ENCODE peak calls at places on chromosome 16, in six cellular contexts. R, K, Y, S, W and C are unnamed samples. For H3K27me3 and H3K36me3, the result is how much of the 10 kb centered on the place peaks cover.

GRCh38 chr16:88306860-88307545 is 75.8 kb upstream of the ZNF469 start:
- DNase-seq in R (peak), K (no peak), Y (peak), S (no peak), W (no peak), C (no peak)

GRCh38 chr16:30382398-30383015 is at the start of gene SEPTIN1:
- DNase-seq in R (no peak), K (no peak), Y (no peak), S (no peak), W (no peak), C (no peak)

GRCh38 chr16:71855937-71856662 is 10.3 kb downstream of the ATXN1L start:
- DNase-seq in R (no peak), K (no peak), Y (no peak), S (no peak), W (no peak), C (no peak)

GRCh38 chr16:66668777-66669444 is 27.6 kb downstream of the CMTM4 start:
- DNase-seq in R (no peak), K (no peak), Y (no peak), S (no peak), W (no peak), C (no peak)

GRCh38 chr16:52384378-52384777 is 162.6 kb downstream of the TOX3 start:
- DNase-seq in R (no peak), K (no peak), Y (no peak), S (no peak), W (no peak), C (no peak)

GRCh38 chr16:85996843-85997242 is 97.9 kb downstream of the IRF8 start:
- DNase-seq in R (no peak), K (no peak), Y (no peak), S (no peak), W (no peak), C (no peak)

GRCh38 chr16:12651765-12652531 is 151.7 kb downstream of the CPPED1 start:
- DNase-seq in R (no peak), K (no peak), Y (no peak), S (no peak), W (no peak), C (no peak)

GRCh38 chr16:55622930-55623561 is 32.7 kb upstream of the SLC6A2 start:
- DNase-seq in R (no peak), K (peak), Y (no peak), S (no peak), W (no peak), C (peak)

GRCh38 chr16:2008009-2008526 is 1.6 kb downstream of the ZNF598 start:
- DNase-seq in R (no peak), K (no peak), Y (no peak), S (peak), W (no peak), C (no peak)
- H3K4me3 ChIP-seq in R (peak), K (no peak), Y (peak), S (no peak), W (peak), C (no peak)

GRCh38 chr16:62035115-62036092 is 834 bp downstream of the CDH8 start:
- DNase-seq in R (no peak), K (peak), Y (no peak), S (peak), W (peak), C (peak)
- H3K27me3 ChIP-seq in R (under half), K (half or more), Y (under half), S (half or more), W (half or more), C (half or more)

DNA sequence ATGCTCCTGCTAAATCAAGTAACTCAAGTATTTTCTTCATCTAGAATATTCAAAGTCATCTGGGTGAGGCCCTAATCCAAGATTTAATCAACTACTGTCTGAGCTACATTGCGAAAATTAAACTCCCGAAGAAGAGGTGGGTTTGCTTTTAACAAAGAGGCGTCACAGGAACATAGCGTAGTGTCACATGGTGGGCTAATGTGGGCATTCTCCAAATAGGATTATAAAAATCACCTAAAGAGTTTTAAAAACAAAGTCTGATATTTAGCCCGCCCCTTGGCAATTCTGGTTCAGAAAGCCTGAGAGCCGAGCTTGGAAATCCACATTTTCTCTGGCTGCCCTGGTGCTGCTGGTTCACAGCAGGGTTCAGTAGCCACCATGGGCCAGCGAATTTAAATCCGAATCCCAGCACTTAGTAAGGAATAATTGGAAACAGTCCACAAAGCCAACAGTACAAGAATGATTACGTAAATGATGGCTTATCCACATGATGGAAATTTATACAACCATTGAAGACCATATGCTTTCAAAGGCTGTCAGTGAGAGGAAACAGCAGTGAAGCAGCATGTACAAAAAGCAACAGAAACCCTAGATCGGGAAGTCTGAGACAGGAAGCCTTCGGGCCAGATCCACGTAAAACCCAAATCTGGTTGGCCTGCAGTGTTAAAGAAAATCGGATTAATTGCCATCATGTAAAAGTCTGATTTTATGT is 8.8 kb downstream of the PMM2 start:
- DNase-seq in R (no peak), K (no peak), Y (no peak), S (no peak), W (no peak), C (no peak)
- H3K36me3 ChIP-seq in R (under half), K (half or more), Y (half or more), S (half or more), W (half or more), C (under half)

GRCh38 chr16:58494981-58495860 is 4.7 kb upstream of the NDRG4 start:
- DNase-seq in R (peak), K (peak), Y (peak), S (no peak), W (peak), C (peak)
- H3K4me3 ChIP-seq in R (no peak), K (no peak), Y (no peak), S (no peak), W (no peak), C (no peak)

GRCh38 chr16:67822511-67822910 is 15.8 kb downstream of the TSNAXIP1 start:
- DNase-seq in R (no peak), K (no peak), Y (no peak), S (no peak), W (no peak), C (no peak)
- H3K27me3 ChIP-seq in R (under half), K (under half), Y (under half), S (under half), W (under half), C (under half)

GRCh38 chr16:28139530-28139929 is 72.2 kb downstream of the XPO6 start:
- DNase-seq in R (no peak), K (no peak), Y (no peak), S (no peak), W (no peak), C (no peak)

GRCh38 chr16:28146536-28146935 is 65.2 kb downstream of the XPO6 start:
- DNase-seq in R (no peak), K (peak), Y (no peak), S (no peak), W (no peak), C (no peak)

GRCh38 chr16:28136751-28137434 is 73.4 kb upstream of the GSG1L start:
- DNase-seq in R (no peak), K (no peak), Y (no peak), S (no peak), W (no peak), C (no peak)

GRCh38 chr16:28140788-28141618 is 70.8 kb downstream of the XPO6 start:
- DNase-seq in R (no peak), K (no peak), Y (no peak), S (no peak), W (no peak), C (no peak)
- H3K36me3 ChIP-seq in R (under half), K (half or more), Y (half or more), S (half or more), W (under half), C (under half)

GRCh38 chr16:14378131-14378551 is 251.9 kb downstream of the PARN start:
- DNase-seq in R (no peak), K (no peak), Y (no peak), S (no peak), W (no peak), C (peak)
- H3K4me3 ChIP-seq in R (no peak), K (no peak), Y (no peak), S (no peak), W (no peak), C (no peak)